ENCODE peak calls at places on chromosomes 7 and 10, in nine cellular contexts. D is GM23338, M is dorsolateral prefrontal cortex, X is tibial artery, K is fibroblast of lung, O is A549, Z is pancreas, U is cardiac fibroblast, T is HCT116. A is an unnamed sample.

GRCh38 chr10:131733596-131733995 is 167.2 kb upstream of the PPP2R2D start:
- DNase-seq in T (no peak), O (no peak), U (no peak), D (no peak), Z (no peak), K (no peak), X (no peak), M (no peak), A (no peak)

GRCh38 chr7:98456851-98457250 is 56.0 kb upstream of the BAIAP2L1 start:
- DNase-seq in O (no peak), X (no peak), U (no peak), Z (no peak), D (no peak), M (no peak), K (no peak), T (no peak), A (no peak)

GRCh38 chr10:79559726-79560125 is 481 bp downstream of the SFTPA2 start:
- DNase-seq in T (no peak), O (no peak), D (no peak), M (no peak), Z (no peak), X (no peak), K (no peak), U (peak), A (no peak)

GRCh38 chr7:88338521-88338920 is 31.8 kb upstream of the STEAP4 start:
- DNase-seq in X (no peak), O (no peak), K (no peak), D (no peak), M (no peak), U (no peak), T (no peak), Z (no peak), A (no peak)

GRCh38 chr7:57769131-57769530 is 319.2 kb downstream of the ZNF716 start:
- DNase-seq in Z (no peak), U (no peak), M (no peak), O (no peak), K (no peak), D (no peak), T (no peak), X (peak), A (no peak)

GRCh38 chr7:158495780-158496179 is 91.8 kb downstream of the PTPRN2 start:
- DNase-seq in X (no peak), O (peak), U (peak), Z (peak), T (peak), M (no peak), K (no peak), D (peak), A (no peak)

GRCh38 chr10:21300546-21300945 is 224.9 kb downstream of the SKIDA1 start:
- DNase-seq in K (no peak), X (no peak), T (no peak), D (no peak), O (no peak), U (no peak), Z (no peak), M (no peak), A (no peak)

GRCh38 chr7:131188367-131189339 is 139.0 kb upstream of the MKLN1 start:
- DNase-seq in T (peak), U (peak), X (peak), Z (no peak), K (peak), M (no peak), O (peak), D (no peak), A (no peak)

GRCh38 chr7:87411186-87411585 is 64.3 kb downstream of the ABCB4 start:
- DNase-seq in X (no peak), D (no peak), M (no peak), O (no peak), K (no peak), Z (no peak), T (no peak), U (no peak), A (no peak)

GRCh38 chr7:151089893-151090730 is 3.8 kb downstream of the AGAP3 start:
- DNase-seq in M (no peak), X (no peak), O (no peak), U (no peak), T (no peak), K (no peak), Z (peak), D (no peak), A (no peak)

GRCh38 chr7:108001759-108002725 is 919 bp downstream of the LAMB1 start:
- DNase-seq in K (no peak), M (no peak), O (no peak), D (peak), U (peak), Z (peak), T (no peak), X (no peak), A (no peak)

GRCh38 chr10:6343321-6344010 is 140.7 kb downstream of the PFKFB3 start:
- DNase-seq in U (no peak), X (no peak), M (no peak), K (no peak), D (no peak), T (no peak), O (no peak), Z (no peak), A (no peak)

GRCh38 chr7:18866359-18867036 is 250.9 kb downstream of the TWIST1 start:
- DNase-seq in Z (no peak), X (peak), M (no peak), U (peak), T (peak), K (peak), O (peak), D (no peak), A (peak)

GRCh38 chr10:128059915-128060314 is 66.3 kb downstream of the MKI67 start:
- DNase-seq in X (no peak), Z (no peak), M (peak), U (no peak), D (no peak), O (no peak), T (no peak), K (no peak), A (no peak)
- H3K4me3 ChIP-seq in X (no peak), Z (no peak), M (no peak), U (no peak), D (no peak), O (no peak), T (no peak), K (no peak), A (no peak)

GRCh38 chr10:101055416-101055815 is 6.4 kb upstream of the KAZALD1 start:
- DNase-seq in D (no peak), O (no peak), M (no peak), U (no peak), K (no peak), Z (no peak), T (no peak), X (no peak), A (no peak)
- TF ChIP-seq CTCF in D (peak), O (no peak), M (no peak), U (no peak), K (no peak), Z (no peak), T (peak), X (peak), A (peak)

GRCh38 chr7:101303102-101303701 is 18.4 kb downstream of the IFT22 start:
- DNase-seq in D (peak), T (no peak), K (no peak), M (no peak), U (no peak), Z (peak), O (no peak), X (no peak), A (no peak)

GRCh38 chr7:101306307-101306706 is 15.3 kb downstream of the IFT22 start:
- DNase-seq in T (no peak), O (no peak), Z (no peak), U (no peak), D (no peak), X (no peak), M (no peak), K (no peak), A (no peak)

GRCh38 chr7:101302641-101303101 is 18.9 kb downstream of the IFT22 start:
- DNase-seq in O (no peak), X (no peak), T (no peak), U (no peak), K (no peak), M (no peak), D (peak), Z (peak), A (no peak)

GRCh38 chr7:101299511-101300464 is 21.8 kb downstream of the IFT22 start:
- DNase-seq in D (peak), Z (peak), T (no peak), O (no peak), U (no peak), X (no peak), K (no peak), M (no peak), A (no peak)

DNA sequence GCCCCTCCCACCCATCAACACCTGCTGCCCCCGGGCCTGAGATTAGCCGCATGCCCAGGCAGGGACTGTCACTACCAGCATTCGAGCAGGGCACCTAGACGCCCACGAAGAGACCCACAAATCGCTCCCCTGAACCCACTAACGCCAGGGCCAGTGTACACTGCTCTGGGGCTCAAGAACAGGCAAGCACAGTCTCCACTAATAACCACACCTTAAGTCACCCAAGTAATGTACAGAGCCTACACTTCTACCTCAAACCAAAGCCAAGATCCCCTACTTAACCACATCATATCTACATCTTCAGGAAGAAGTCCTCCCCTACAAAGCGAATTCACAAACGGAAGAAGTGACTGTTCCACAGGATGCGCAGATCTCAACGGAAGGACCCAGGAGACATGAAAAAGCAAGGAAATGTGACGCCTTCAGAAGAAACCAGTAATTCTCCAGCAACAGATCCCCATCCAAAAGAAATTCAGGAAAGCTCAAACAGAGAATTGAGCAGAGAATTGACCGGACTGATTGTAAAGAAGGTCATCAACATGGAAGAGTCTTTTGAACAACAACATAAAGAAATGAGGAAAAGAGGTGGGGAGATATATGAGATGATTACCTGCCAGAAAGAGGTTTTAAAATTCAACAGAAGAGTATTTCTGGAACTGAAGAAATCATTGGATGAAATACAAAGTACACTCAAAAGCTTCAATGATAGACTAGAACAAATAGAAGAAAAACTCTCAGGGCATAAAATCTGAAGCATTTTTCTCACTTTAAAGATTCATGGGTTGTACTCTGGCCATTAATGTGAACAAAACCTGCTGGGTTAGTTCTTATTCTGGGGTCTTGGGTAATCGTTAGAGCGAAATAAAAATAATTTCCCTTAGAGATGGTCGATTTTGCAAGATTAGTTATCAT is 20.9 kb downstream of the IFT22 start:
- DNase-seq in X (no peak), D (no peak), T (no peak), O (no peak), M (no peak), U (no peak), K (no peak), Z (no peak), A (no peak)
- H3K4me3 ChIP-seq in X (no peak), D (peak), T (no peak), O (no peak), M (no peak), U (no peak), K (no peak), Z (no peak), A (no peak)

GRCh38 chr10:80856186-80856585 is 318.5 kb downstream of the SH2D4B start:
- DNase-seq in M (no peak), X (no peak), O (no peak), Z (no peak), K (no peak), T (no peak), D (no peak), U (no peak), A (no peak)

GRCh38 chr10:80860719-80861118 is 323.0 kb downstream of the SH2D4B start:
- DNase-seq in X (no peak), D (no peak), M (no peak), U (no peak), K (no peak), Z (no peak), O (no peak), T (no peak), A (no peak)

GRCh38 chr10:80861882-80862281 is 324.2 kb downstream of the SH2D4B start:
- DNase-seq in U (no peak), O (no peak), T (no peak), M (no peak), X (no peak), K (no peak), D (no peak), Z (no peak), A (no peak)
- TF ChIP-seq CTCF in U (no peak), O (no peak), T (no peak), M (no peak), X (no peak), K (no peak), D (no peak), Z (no peak), A (no peak)

GRCh38 chr10:35640474-35640873 is 1.6 kb downstream of the FZD8 start:
- DNase-seq in O (peak), X (peak), D (peak), T (no peak), M (peak), Z (peak), U (peak), K (peak), A (no peak)
- H3K4me3 ChIP-seq in O (peak), X (peak), D (peak), T (no peak), M (peak), Z (peak), U (peak), K (peak), A (peak)

GRCh38 chr7:139382439-139382838 is 22.7 kb downstream of the LUC7L2 start:
- DNase-seq in K (no peak), O (no peak), U (no peak), D (no peak), Z (no peak), M (no peak), T (no peak), X (no peak), A (no peak)
- TF ChIP-seq CTCF in K (no peak), O (no peak), U (no peak), D (no peak), Z (no peak), M (no peak), T (no peak), X (no peak), A (no peak)